ENCODE peak calls at places on chromosomes 16 and 17, in ten cellular contexts. G, D, Q, X, R, Z, P, U, N and L are unnamed samples.

GRCh38 chr16:4373356-4373908 is 1.8 kb downstream of the VASN start:
- DNase-seq in G (no peak), X (no peak), R (peak; percentile 71), Q (no peak), D (no peak), N (no peak), Z (no peak), P (no peak), U (no peak), L (no peak)

GRCh38 chr17:75985986-75986385 is 6.9 kb downstream of the TEN1 start:
- DNase-seq in R (no peak), N (no peak), U (no peak), Q (no peak), P (no peak), G (no peak), D (no peak), Z (no peak), X (no peak), L (no peak)

GRCh38 chr17:74737299-74738050 is 419 bp downstream of the RAB37 start:
- DNase-seq in P (peak; percentile 55), D (peak; percentile 11), N (peak; percentile 87), Z (no peak), Q (no peak), U (peak; percentile 59), R (no peak), G (no peak), X (no peak), L (no peak)

GRCh38 chr16:68884867-68885266 is 41.5 kb downstream of the TANGO6 start:
- DNase-seq in G (no peak), Q (no peak), X (no peak), P (no peak), U (no peak), N (no peak), D (no peak), R (no peak), Z (no peak), L (no peak)

GRCh38 chr17:34840758-34841157 is 120.5 kb downstream of the CCT6B start:
- DNase-seq in Q (no peak), G (no peak), R (no peak), U (no peak), N (no peak), P (no peak), X (no peak), Z (no peak), D (no peak), L (no peak)

GRCh38 chr17:17783825-17784598 is 52.8 kb downstream of the SREBF1 start:
- DNase-seq in Q (no peak), R (peak; percentile 78), G (peak; percentile 72), P (peak; percentile 71), Z (no peak), N (peak; percentile 92), X (peak; percentile 52), U (no peak), D (peak; percentile 74), L (peak; percentile 72)

GRCh38 chr16:89317729-89318429 is 100.4 kb downstream of the ZNF778 start:
- DNase-seq in R (no peak), Z (no peak), D (no peak), U (no peak), N (no peak), P (no peak), G (no peak), X (no peak), Q (no peak), L (no peak)

GRCh38 chr17:48293319-48294192 is 136.5 kb downstream of the SKAP1 start:
- DNase-seq in G (no peak), D (no peak), P (peak; percentile 9), N (no peak), Z (no peak), Q (no peak), R (no peak), X (no peak), U (no peak), L (peak; percentile 7)

GRCh38 chr17:35596072-35596471 is 8.9 kb downstream of the AP2B1 start:
- DNase-seq in X (no peak), D (no peak), U (no peak), G (no peak), Q (no peak), Z (no peak), P (no peak), N (no peak), R (no peak), L (no peak)

GRCh38 chr17:79182176-79183160 is 107.8 kb downstream of the ENGASE start:
- DNase-seq in X (no peak), G (no peak), Q (no peak), Z (no peak), D (no peak), P (no peak), R (no peak), U (no peak), N (peak; percentile 54), L (no peak)

GRCh38 chr16:12087901-12088364 is 111.4 kb downstream of the SNX29 start:
- DNase-seq in U (no peak), P (no peak), N (no peak), D (no peak), Q (peak; percentile 79), R (peak; percentile 31), Z (no peak), X (peak; percentile 49), G (no peak), L (no peak)

GRCh38 chr17:64354824-64355535 is 35.7 kb downstream of the PECAM1 start:
- DNase-seq in G (no peak), P (no peak), Q (peak; percentile 75), D (peak; percentile 60), U (no peak), X (no peak), N (no peak), Z (no peak), R (no peak), L (peak; percentile 71)

GRCh38 chr17:2405247-2405926 is 4.5 kb upstream of the MNT start:
- DNase-seq in N (peak; percentile 1), D (peak; percentile 89), Z (peak; percentile 88), X (no peak), R (no peak), G (no peak), Q (peak; percentile 88), P (no peak), U (no peak), L (peak; percentile 94)

GRCh38 chr16:17529982-17530760 is 59.4 kb upstream of the XYLT1 start:
- DNase-seq in D (no peak), U (no peak), N (no peak), G (no peak), P (no peak), Z (no peak), R (no peak), Q (no peak), X (no peak), L (no peak)

DNA sequence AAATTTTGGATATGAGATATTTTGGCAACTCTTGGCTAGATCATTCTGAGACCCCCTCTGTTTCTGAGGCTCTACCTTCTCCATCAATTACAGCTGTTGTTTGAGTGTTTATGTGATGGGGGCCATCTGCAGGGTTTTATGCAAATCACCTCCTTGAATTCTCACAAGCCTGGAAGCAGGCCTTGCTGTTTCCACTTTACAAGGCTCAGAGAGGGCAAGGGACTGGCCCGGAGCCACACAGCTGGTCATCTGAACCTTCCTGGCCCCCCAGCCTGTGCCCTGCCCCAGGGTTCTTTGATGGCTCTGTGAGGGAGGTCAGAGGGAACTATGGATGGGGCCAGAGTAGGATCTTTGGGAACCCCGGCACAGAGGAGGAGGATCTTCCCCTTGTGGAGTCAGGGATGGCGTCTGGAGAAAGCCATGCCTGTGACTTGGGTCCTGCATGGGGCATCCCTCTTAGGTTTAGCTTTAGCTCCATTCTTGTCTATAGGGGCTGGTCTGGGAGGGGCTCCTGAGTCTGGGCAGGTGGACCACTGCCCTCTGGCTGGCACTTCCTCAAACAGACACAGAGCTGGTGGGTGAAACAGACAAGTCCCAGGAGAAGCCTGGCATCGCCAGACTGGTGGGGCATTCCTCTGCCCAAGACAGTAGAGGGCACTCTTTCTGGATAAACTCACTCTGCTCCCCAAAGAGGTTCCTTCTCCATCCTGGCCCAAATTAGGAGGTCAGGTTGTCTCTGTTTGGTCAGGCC is 26.2 kb downstream of the IL21R start:
- DNase-seq in N (no peak), R (no peak), Z (no peak), U (no peak), D (no peak), G (no peak), P (no peak), X (no peak), Q (peak; percentile 82), L (no peak)
- H3K4me3 ChIP-seq in N (no peak overlapping the region), R (no peak overlapping the region), Z (no peak overlapping the region), U (no peak overlapping the region), D (no peak overlapping the region), G (no peak overlapping the region), P (no peak overlapping the region), X (no peak overlapping the region), Q (no peak overlapping the region), L (no peak overlapping the region)

GRCh38 chr17:37650419-37651003 is 7.3 kb upstream of the DDX52 start:
- DNase-seq in N (peak; percentile 74), U (peak; percentile 41), P (peak; percentile 59), G (no peak), X (no peak), Z (peak; percentile 40), D (peak; percentile 33), Q (no peak), R (no peak), L (peak; percentile 71)
- TF ChIP-seq CTCF in N (peak; percentile 73), U (peak; percentile 80), P (peak; percentile 52), G (peak; percentile 42), X (no peak), Z (peak; percentile 68), D (peak; percentile 54), Q (no peak), R (no peak), L (peak; percentile 70)

GRCh38 chr16:9318764-9319163 is 227.3 kb downstream of the HAPSTR1 start:
- DNase-seq in X (no peak), G (no peak), Q (no peak), R (no peak), P (no peak), U (no peak), D (no peak), Z (no peak), N (no peak), L (no peak)
- H3K4me3 ChIP-seq in X (no peak overlapping the region), G (no peak overlapping the region), Q (no peak overlapping the region), R (no peak overlapping the region), P (no peak overlapping the region), U (no peak overlapping the region), D (no peak overlapping the region), Z (no peak overlapping the region), N (no peak overlapping the region), L (no peak overlapping the region)

GRCh38 chr16:47584464-47585225 is 123.5 kb downstream of the PHKB start:
- DNase-seq in N (no peak), Z (no peak), R (no peak), Q (no peak), P (no peak), X (no peak), U (no peak), D (no peak), G (no peak), L (no peak)

GRCh38 chr16:47578573-47578972 is 117.4 kb downstream of the PHKB start:
- DNase-seq in R (no peak), D (peak; percentile 35), U (no peak), P (no peak), Z (peak; percentile 59), N (no peak), G (no peak), Q (no peak), X (no peak), L (peak; percentile 60)

GRCh38 chr16:47578033-47578432 is 116.9 kb downstream of the PHKB start:
- DNase-seq in N (no peak), Z (no peak), Q (no peak), X (no peak), R (no peak), U (no peak), P (no peak), G (no peak), D (no peak), L (no peak)

GRCh38 chr16:47577029-47577428 is 115.9 kb downstream of the PHKB start:
- DNase-seq in Q (no peak), X (no peak), N (no peak), U (no peak), Z (no peak), G (no peak), R (no peak), P (no peak), D (no peak), L (no peak)

GRCh38 chr16:47581114-47581513 is 120.0 kb downstream of the PHKB start:
- DNase-seq in G (no peak), R (no peak), Z (no peak), N (no peak), U (no peak), X (no peak), P (no peak), D (no peak), Q (no peak), L (peak; percentile 21)
- TF ChIP-seq CTCF in G (no peak), R (no peak), Z (peak; percentile 32), N (peak; percentile 16), U (no peak), X (no peak), P (no peak), D (no peak), Q (no peak), L (peak; percentile 32)